ENCODE peak calls at places on chromosomes 16 and 17, in eight cellular contexts. J is cardiac septum; Z is effector memory CD8-positive, alpha-beta T cell; M is T-helper 17 cell; H is body of pancreas; A is stimulated activated CD4-positive, alpha-beta T cell treated with anti-CD3 and anti-CD28 coated beads, Interleukin-1b, Interleukin-23, amount 100 ng/mL, for 48 hours; U is activated T-helper 9 cell treated with anti-CD3 and anti-CD28 coated beads, Interleukin-2, amount 50 U/mL, for 16 hours; F is globus pallidus. P is an unnamed sample.
A peak's percentile ranks its signal among the peaks of the same experiment; 100 is the strongest.

GRCh38 chr17:13925579-13925978 is 143.7 kb upstream of the COX10 start:
- DNase-seq in J (no peak), Z (no peak), M (no peak), H (no peak), A (no peak), U (no peak), F (no peak), P (no peak)

GRCh38 chr17:38761612-38762011 is 9.1 kb downstream of the PSMB3 start:
- DNase-seq in J (no peak), Z (no peak), M (no peak), H (no peak), A (peak; percentile 44), U (no peak), F (no peak), P (no peak)

GRCh38 chr17:17626151-17626805 is 34.8 kb upstream of the PEMT start:
- DNase-seq in J (no peak), Z (no peak), M (no peak), H (no peak), A (no peak), U (no peak), F (no peak), P (no peak)

GRCh38 chr16:4309833-4310266 is 6.0 kb upstream of the GLIS2 start:
- DNase-seq in J (peak; percentile 88), Z (peak; percentile 42), M (peak; percentile 42), H (peak; percentile 79), A (peak; percentile 64), U (peak; percentile 31), F (peak; percentile 31), P (no peak)

GRCh38 chr16:79994413-79994812 is 393.9 kb upstream of the MAF start:
- DNase-seq in J (no peak), Z (no peak), M (no peak), H (no peak), A (no peak), U (no peak), F (peak; percentile 91), P (no peak)

GRCh38 chr17:74952431-74953128 is 16.9 kb downstream of the OTOP3 start:
- DNase-seq in J (no peak), Z (no peak), M (no peak), H (no peak), A (no peak), U (no peak), F (no peak), P (no peak)

GRCh38 chr16:31355701-31356100 is 725 bp downstream of the ITGAX start:
- DNase-seq in J (peak; percentile 50), Z (no peak), M (no peak), H (no peak), A (no peak), U (no peak), F (no peak), P (no peak)

GRCh38 chr17:64032081-64032480 is 11.6 kb upstream of the ICAM2 start:
- DNase-seq in J (no peak), Z (no peak), M (no peak), H (no peak), A (no peak), U (no peak), F (no peak), P (no peak)

GRCh38 chr17:75047398-75048098 is 523 bp downstream of the KCTD2 start:
- DNase-seq in J (no peak), Z (no peak), M (no peak), H (peak; percentile 37), A (peak; percentile 20), U (no peak), F (peak; percentile 24), P (no peak)

GRCh38 chr17:78924481-78925151 is 571 bp downstream of the TIMP2 start:
- DNase-seq in J (no peak), Z (no peak), M (no peak), H (peak; percentile 34), A (no peak), U (no peak), F (no peak), P (no peak)

GRCh38 chr16:5979905-5980550 is 882.4 kb upstream of the EEF2KMT start:
- DNase-seq in J (no peak), Z (no peak), M (no peak), H (no peak), A (no peak), U (no peak), F (no peak), P (peak; percentile 12)

GRCh38 chr17:45852535-45853297 is 8.0 kb downstream of the SPPL2C start:
- DNase-seq in J (no peak), Z (peak; percentile 53), M (peak; percentile 32), H (peak; percentile 75), A (peak; percentile 56), U (peak; percentile 42), F (peak; percentile 60), P (no peak)

GRCh38 chr16:71383054-71383773 is 24.7 kb downstream of the CALB2 start:
- DNase-seq in J (no peak), Z (no peak), M (no peak), H (no peak), A (peak; percentile 13), U (no peak), F (no peak), P (no peak)

GRCh38 chr16:69402448-69402847 is 16.6 kb upstream of the TERF2 start:
- DNase-seq in J (no peak), Z (no peak), M (no peak), H (no peak), A (no peak), U (no peak), F (no peak), P (no peak)

GRCh38 chr17:32875904-32876413 is 965 bp downstream of the MYO1D start:
- DNase-seq in J (no peak), Z (no peak), M (no peak), H (no peak), A (no peak), U (no peak), F (peak; percentile 29), P (no peak)

GRCh38 chr17:19003966-19004600 is 481 bp downstream of the FAM83G start:
- DNase-seq in J (no peak), Z (peak; percentile 63), M (peak; percentile 65), H (peak; percentile 55), A (peak; percentile 43), U (peak; percentile 39), F (no peak), P (no peak)

GRCh38 chr17:58270476-58271290 is 10.1 kb downstream of the MPO start:
- DNase-seq in J (no peak), Z (no peak), M (no peak), H (no peak), A (no peak), U (no peak), F (no peak), P (no peak)

GRCh38 chr16:25110392-25110947 is 1.1 kb upstream of the LCMT1 start:
- DNase-seq in J (no peak), Z (no peak), M (no peak), H (no peak), A (peak; percentile 64), U (no peak), F (no peak), P (no peak)

GRCh38 chr16:17512636-17513220 is 42.0 kb upstream of the XYLT1 start:
- DNase-seq in J (no peak), Z (no peak), M (no peak), H (no peak), A (no peak), U (no peak), F (no peak), P (no peak)

GRCh38 chr17:36727577-36727976 is 126.2 kb downstream of the MRM1 start:
- DNase-seq in J (no peak), Z (no peak), M (no peak), H (no peak), A (no peak), U (no peak), F (no peak), P (no peak)

GRCh38 chr17:37220609-37220953 is 155.2 kb upstream of the C17orf78 start:
- DNase-seq in J (no peak), Z (peak; percentile 13), M (no peak), H (no peak), A (no peak), U (no peak), F (peak; percentile 45), P (no peak)

GRCh38 chr16:55682086-55682485 is 26.3 kb downstream of the SLC6A2 start:
- DNase-seq in J (no peak), Z (no peak), M (no peak), H (no peak), A (no peak), U (no peak), F (no peak), P (no peak)

GRCh38 chr17:79847698-79848369 is 8.6 kb upstream of the CBX4 start:
- DNase-seq in J (no peak), Z (no peak), M (no peak), H (no peak), A (no peak), U (no peak), F (no peak), P (no peak)

GRCh38 chr17:69551212-69552010 is 136.9 kb downstream of the MAP2K6 start:
- DNase-seq in J (no peak), Z (no peak), M (no peak), H (no peak), A (no peak), U (no peak), F (no peak), P (no peak)

GRCh38 chr17:66527335-66527734 is 224.9 kb downstream of the PRKCA start:
- DNase-seq in J (no peak), Z (no peak), M (no peak), H (no peak), A (no peak), U (no peak), F (peak; percentile 96), P (no peak)

GRCh38 chr17:9475259-9475658 is 100.4 kb downstream of the STX8 start:
- DNase-seq in J (no peak), Z (no peak), M (no peak), H (no peak), A (no peak), U (no peak), F (peak; percentile 98), P (no peak)

GRCh38 chr16:48831081-48831722 is 221.2 kb upstream of the N4BP1 start:
- DNase-seq in J (no peak), Z (no peak), M (no peak), H (no peak), A (no peak), U (no peak), F (no peak), P (no peak)

GRCh38 chr17:39069114-39069756 is 82.2 kb downstream of the PLXDC1 start:
- DNase-seq in J (no peak), Z (peak; percentile 30), M (no peak), H (peak; percentile 27), A (no peak), U (no peak), F (peak; percentile 30), P (no peak)

GRCh38 chr17:82034371-82035011 is 3.0 kb downstream of the DCXR start:
- DNase-seq in J (no peak), Z (no peak), M (no peak), H (no peak), A (no peak), U (no peak), F (no peak), P (no peak)

GRCh38 chr16:11175850-11176341 is 80.1 kb downstream of the SOCS1 start:
- DNase-seq in J (no peak), Z (no peak), M (no peak), H (no peak), A (peak; percentile 72), U (no peak), F (no peak), P (no peak)

GRCh38 chr17:68289936-68290267 is 1.0 kb downstream of the SLC16A6 start:
- DNase-seq in J (no peak), Z (no peak), M (no peak), H (no peak), A (no peak), U (no peak), F (no peak), P (no peak)

GRCh38 chr17:76686538-76687277 is 24.1 kb downstream of the MXRA7 start:
- DNase-seq in J (peak; percentile 58), Z (no peak), M (no peak), H (no peak), A (no peak), U (no peak), F (no peak), P (no peak)

GRCh38 chr17:71412803-71413202 is 708.0 kb upstream of the SOX9 start:
- DNase-seq in J (no peak), Z (no peak), M (no peak), H (no peak), A (no peak), U (no peak), F (no peak), P (no peak)

GRCh38 chr16:85505794-85506339 is 107.3 kb upstream of the GSE1 start:
- DNase-seq in J (no peak), Z (no peak), M (no peak), H (no peak), A (no peak), U (no peak), F (no peak), P (no peak)

P was measured in coronary artery.